ENCODE peak calls at places on chromosome 1, in four cellular contexts. One of them, this sample, is unnamed.

GRCh38 chr1:224498574-224499170 is 64.1 kb upstream of the WDR26 start:
- DNase-seq in transverse colon: no peak
- DNase-seq in ovary: peak
- DNase-seq in A549: no peak
- DNase-seq in this sample: no peak

GRCh38 chr1:21149862-21150432 is 26.8 kb downstream of the EIF4G3 start:
- DNase-seq in transverse colon: no peak
- DNase-seq in ovary: no peak
- DNase-seq in A549: peak
- DNase-seq in this sample: no peak

GRCh38 chr1:220926146-220926545 is 46.9 kb downstream of the HLX start:
- DNase-seq in transverse colon: no peak
- DNase-seq in ovary: no peak
- DNase-seq in A549: no peak
- DNase-seq in this sample: no peak

GRCh38 chr1:221715321-221716169 is 26.3 kb downstream of the DUSP10 start:
- DNase-seq in transverse colon: no peak
- DNase-seq in ovary: no peak
- DNase-seq in A549: no peak
- DNase-seq in this sample: no peak

GRCh38 chr1:221458430-221459156 is 283.3 kb downstream of the DUSP10 start:
- DNase-seq in transverse colon: no peak
- DNase-seq in ovary: no peak
- DNase-seq in A549: no peak
- DNase-seq in this sample: no peak

GRCh38 chr1:159076753-159077656 is at the start of gene AIM2:
- DNase-seq in transverse colon: peak
- DNase-seq in ovary: no peak
- DNase-seq in A549: no peak
- DNase-seq in this sample: no peak

GRCh38 chr1:75423616-75424015 is 187.3 kb downstream of the SLC44A5 start:
- DNase-seq in transverse colon: no peak
- DNase-seq in ovary: no peak
- DNase-seq in A549: no peak
- DNase-seq in this sample: no peak

GRCh38 chr1:44572572-44572879 is 101.8 kb downstream of the TMEM53 start:
- DNase-seq in transverse colon: no peak
- DNase-seq in ovary: no peak
- DNase-seq in A549: no peak
- DNase-seq in this sample: no peak

GRCh38 chr1:93601686-93602085 is 80.0 kb downstream of the BCAR3 start:
- DNase-seq in transverse colon: no peak
- DNase-seq in ovary: no peak
- DNase-seq in A549: no peak
- DNase-seq in this sample: no peak

GRCh38 chr1:3244025-3244424 is 175.0 kb downstream of the PRDM16 start:
- DNase-seq in transverse colon: no peak
- DNase-seq in ovary: no peak
- DNase-seq in A549: no peak
- DNase-seq in this sample: no peak

GRCh38 chr1:167439301-167439988 is 78.9 kb downstream of the CD247 start:
- DNase-seq in transverse colon: no peak
- DNase-seq in ovary: peak
- DNase-seq in A549: peak
- DNase-seq in this sample: no peak

GRCh38 chr1:23816361-23816760 is 8.9 kb downstream of the HMGCL start:
- DNase-seq in transverse colon: no peak
- DNase-seq in ovary: no peak
- DNase-seq in A549: no peak
- DNase-seq in this sample: no peak

GRCh38 chr1:223089250-223089649 is 53.8 kb downstream of the TLR5 start:
- DNase-seq in transverse colon: no peak
- DNase-seq in ovary: no peak
- DNase-seq in A549: no peak
- DNase-seq in this sample: no peak

GRCh38 chr1:17596651-17597509 is 57.4 kb downstream of the ARHGEF10L start:
- DNase-seq in transverse colon: peak
- DNase-seq in ovary: no peak
- DNase-seq in A549: no peak
- DNase-seq in this sample: no peak

GRCh38 chr1:183838221-183838620 is 33.3 kb downstream of the RGL1 start:
- DNase-seq in transverse colon: no peak
- DNase-seq in ovary: no peak
- DNase-seq in A549: no peak
- DNase-seq in this sample: no peak

GRCh38 chr1:103372866-103373265 is 152.6 kb upstream of the RNPC3 start:
- DNase-seq in transverse colon: no peak
- DNase-seq in ovary: no peak
- DNase-seq in A549: no peak
- DNase-seq in this sample: no peak

GRCh38 chr1:13699936-13700520 is at the start of gene PRDM2:
- DNase-seq in transverse colon: peak
- DNase-seq in ovary: peak
- DNase-seq in A549: peak
- DNase-seq in this sample: no peak

GRCh38 chr1:28112388-28113311 is 24.2 kb upstream of the EYA3 start:
- DNase-seq in transverse colon: peak
- DNase-seq in ovary: no peak
- DNase-seq in A549: no peak
- DNase-seq in this sample: peak

GRCh38 chr1:36359383-36359782 is 26.3 kb downstream of the STK40 start:
- DNase-seq in transverse colon: no peak
- DNase-seq in ovary: no peak
- DNase-seq in A549: no peak
- DNase-seq in this sample: no peak

GRCh38 chr1:29508458-29509107 is 272.3 kb downstream of the PTPRU start:
- DNase-seq in transverse colon: no peak
- DNase-seq in ovary: no peak
- DNase-seq in A549: no peak
- DNase-seq in this sample: no peak

DNA sequence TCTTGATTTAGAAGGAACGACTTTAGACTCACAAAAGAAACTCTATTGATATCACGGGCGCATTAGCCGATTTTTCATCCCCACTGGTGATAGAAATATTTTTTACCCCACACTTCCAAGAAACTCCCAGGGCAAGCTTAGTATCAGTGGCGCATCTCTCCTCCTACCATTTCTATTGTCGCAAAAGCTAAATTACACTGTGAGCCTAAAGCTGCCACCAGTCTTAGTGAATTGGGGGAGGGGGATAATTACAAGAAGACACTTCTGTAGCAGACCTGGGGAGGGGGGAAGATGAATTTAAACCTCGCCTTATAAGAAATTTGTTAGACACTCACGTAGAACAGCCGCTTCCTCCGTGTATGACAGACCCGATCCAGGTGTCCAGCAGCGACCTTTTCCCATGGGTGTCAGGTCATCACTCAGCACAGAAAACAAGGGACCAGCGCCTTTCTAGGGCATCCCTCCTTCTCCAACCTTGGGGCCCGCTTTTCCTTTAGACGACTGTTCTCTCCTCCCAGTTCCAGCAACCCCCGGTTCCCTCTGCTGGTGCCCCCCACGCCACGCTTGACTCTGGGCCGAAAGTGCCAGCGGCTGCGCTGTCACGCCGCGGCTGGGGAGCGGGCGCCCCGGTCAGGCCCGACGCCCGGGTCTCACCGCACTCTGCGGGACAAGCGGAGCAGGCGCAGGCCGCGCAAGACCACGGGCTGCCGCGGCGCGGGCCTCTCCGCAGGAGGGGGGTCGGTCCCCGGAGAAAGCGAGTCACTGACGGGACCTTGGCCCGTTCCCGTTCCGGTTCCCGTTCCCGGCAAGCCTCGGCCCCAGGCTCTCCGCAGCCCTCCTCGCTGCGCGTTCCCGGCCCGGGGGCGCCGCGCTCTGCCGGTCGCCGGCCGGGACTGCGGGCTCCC is 797 bp downstream of the PHC2 start:
- DNase-seq in transverse colon: peak
- DNase-seq in ovary: peak
- DNase-seq in A549: peak
- DNase-seq in this sample: no peak
- TF ChIP-seq EP300 in transverse colon: no peak
- TF ChIP-seq EP300 in ovary: no peak
- TF ChIP-seq EP300 in A549: no peak
- TF ChIP-seq EP300 in this sample: no peak

GRCh38 chr1:181113061-181113695 is 24.7 kb downstream of the IER5 start:
- DNase-seq in transverse colon: no peak
- DNase-seq in ovary: no peak
- DNase-seq in A549: peak
- DNase-seq in this sample: no peak

GRCh38 chr1:181115367-181115684 is 26.8 kb downstream of the IER5 start:
- DNase-seq in transverse colon: no peak
- DNase-seq in ovary: no peak
- DNase-seq in A549: no peak
- DNase-seq in this sample: no peak

GRCh38 chr1:181111559-181111958 is 23.1 kb downstream of the IER5 start:
- DNase-seq in transverse colon: no peak
- DNase-seq in ovary: no peak
- DNase-seq in A549: no peak
- DNase-seq in this sample: no peak

GRCh38 chr1:181114574-181115366 is 26.3 kb downstream of the IER5 start:
- DNase-seq in transverse colon: no peak
- DNase-seq in ovary: no peak
- DNase-seq in A549: no peak
- DNase-seq in this sample: no peak

DNA sequence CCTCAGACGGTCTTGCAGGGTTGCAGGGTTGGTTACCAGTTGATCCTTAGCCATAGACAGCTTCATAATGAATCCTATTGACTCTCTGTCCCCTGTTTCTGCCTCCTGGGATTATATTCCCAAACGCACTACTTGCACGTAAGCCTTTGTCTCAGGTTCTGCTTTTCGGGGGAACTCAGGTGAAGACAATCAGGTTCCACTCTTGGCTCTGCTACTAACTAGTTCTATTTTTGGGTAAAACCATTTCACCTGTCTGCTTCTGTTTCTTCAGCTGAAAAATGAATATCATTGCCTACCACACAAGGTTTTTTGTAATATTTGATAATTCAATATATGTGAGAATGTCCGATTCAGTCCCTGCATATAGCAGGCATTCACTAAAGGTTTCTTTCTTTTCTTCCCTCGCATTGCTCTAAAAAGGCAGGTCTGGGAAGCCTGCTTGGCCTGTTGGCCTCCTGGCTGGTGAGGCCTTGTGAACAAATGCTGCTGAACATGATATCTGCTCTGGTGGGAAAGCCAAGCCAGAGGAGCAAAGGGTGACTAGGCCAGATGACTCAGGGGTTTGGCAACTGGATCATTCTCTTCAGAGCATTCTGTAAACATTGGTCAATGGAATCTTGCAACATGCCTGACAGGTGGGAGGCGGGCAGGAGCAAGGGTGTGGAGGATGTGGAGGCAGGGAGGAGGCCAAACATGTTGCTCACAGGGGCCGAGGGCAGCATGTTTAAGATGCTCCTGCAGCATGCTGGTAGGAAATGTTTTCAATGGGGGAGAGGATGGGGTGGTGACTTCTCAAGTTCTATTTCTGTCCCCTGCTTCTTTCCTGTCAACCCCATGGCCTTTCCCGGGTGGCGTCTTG is 23.8 kb downstream of the IER5 start:
- DNase-seq in transverse colon: peak
- DNase-seq in ovary: peak
- DNase-seq in A549: peak
- DNase-seq in this sample: peak
- TF ChIP-seq EP300 in transverse colon: no peak
- TF ChIP-seq EP300 in ovary: peak
- TF ChIP-seq EP300 in A549: peak
- TF ChIP-seq EP300 in this sample: no peak

GRCh38 chr1:31793086-31793485 is 22.7 kb downstream of the SPOCD1 start:
- DNase-seq in transverse colon: no peak
- DNase-seq in ovary: peak
- DNase-seq in A549: no peak
- DNase-seq in this sample: no peak
- TF ChIP-seq EP300 in transverse colon: no peak
- TF ChIP-seq EP300 in ovary: no peak
- TF ChIP-seq EP300 in A549: no peak
- TF ChIP-seq EP300 in this sample: no peak

GRCh38 chr1:235835226-235835625 is 31.5 kb downstream of the LYST start:
- DNase-seq in transverse colon: peak
- DNase-seq in ovary: peak
- DNase-seq in A549: no peak
- DNase-seq in this sample: no peak
- TF ChIP-seq EP300 in transverse colon: no peak
- TF ChIP-seq EP300 in ovary: no peak
- TF ChIP-seq EP300 in A549: no peak
- TF ChIP-seq EP300 in this sample: no peak

DNA sequence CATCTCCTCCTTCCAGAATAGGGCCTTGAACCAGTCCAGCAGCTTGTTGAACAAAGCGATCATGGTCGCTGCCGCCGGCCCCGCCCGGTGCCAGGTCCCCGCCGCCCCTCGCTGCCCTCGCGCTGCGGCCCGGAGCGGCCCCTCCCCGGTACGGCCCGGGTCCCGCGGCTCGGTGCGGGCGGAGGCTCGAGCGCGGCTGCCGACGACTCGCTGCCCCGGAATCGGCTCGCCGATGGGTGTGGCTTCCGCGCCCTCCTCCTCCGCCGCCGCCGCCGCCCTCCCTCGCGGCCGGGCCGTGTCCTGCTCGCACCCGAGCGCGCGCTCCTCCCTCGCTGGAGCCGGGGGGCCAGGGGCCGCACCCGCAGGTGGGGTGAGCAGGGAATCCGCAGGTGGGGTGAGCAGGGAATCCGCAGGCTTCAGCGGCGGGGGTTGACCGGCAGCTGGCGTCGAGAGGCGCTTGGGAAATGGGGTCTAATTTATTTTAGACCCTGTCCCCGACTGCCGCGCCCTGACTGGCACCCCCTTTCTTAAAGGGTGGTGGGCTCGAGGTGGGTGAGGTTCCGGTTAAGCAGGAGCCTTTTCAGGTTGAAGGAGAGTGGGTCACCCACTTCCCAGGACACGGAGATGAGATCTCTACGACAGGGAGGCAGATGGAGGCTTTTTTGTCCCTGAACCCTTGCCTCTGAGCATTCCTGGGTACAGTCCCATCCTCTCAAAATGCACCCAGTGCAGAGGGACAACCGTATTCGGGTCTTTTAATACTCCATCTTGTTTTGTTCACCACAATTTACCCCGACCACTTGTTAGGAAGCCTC is at the start of gene ARL8A:
- DNase-seq in transverse colon: peak
- DNase-seq in ovary: peak
- DNase-seq in A549: peak
- DNase-seq in this sample: peak
- TF ChIP-seq EP300 in transverse colon: no peak
- TF ChIP-seq EP300 in ovary: no peak
- TF ChIP-seq EP300 in A549: no peak
- TF ChIP-seq EP300 in this sample: peak

GRCh38 chr1:31932491-31933316 is 5.5 kb downstream of the PTP4A2 start:
- DNase-seq in transverse colon: no peak
- DNase-seq in ovary: no peak
- DNase-seq in A549: no peak
- DNase-seq in this sample: no peak
- TF ChIP-seq EP300 in transverse colon: no peak
- TF ChIP-seq EP300 in ovary: no peak
- TF ChIP-seq EP300 in A549: no peak
- TF ChIP-seq EP300 in this sample: peak